ENCODE peak calls at places on chromosomes 6 and 20, in seven cellular contexts. One of them, this sample, is unnamed.

GRCh38 chr6:157531986-157532365 is 151.0 kb downstream of the ZDHHC14 start:
- DNase-seq in HCT116: no peak
- DNase-seq in HepG2: no peak
- DNase-seq in SK-N-SH: no peak
- DNase-seq in K562: no peak
- DNase-seq in H1: no peak
- DNase-seq in GM12878: no peak
- DNase-seq in this sample: no peak

GRCh38 chr6:133854633-133855598 is 34.0 kb upstream of the TCF21 start:
- DNase-seq in H1: peak; percentile 74
- DNase-seq in HepG2: peak; percentile 20
- DNase-seq in SK-N-SH: peak; percentile 24
- DNase-seq in HCT116: no peak
- DNase-seq in K562: no peak
- DNase-seq in GM12878: no peak
- DNase-seq in this sample: no peak

GRCh38 chr6:74182992-74183391 is 487.0 kb downstream of the CD109 start:
- DNase-seq in HCT116: no peak
- DNase-seq in K562: no peak
- DNase-seq in H1: no peak
- DNase-seq in HepG2: peak; percentile 31
- DNase-seq in GM12878: no peak
- DNase-seq in SK-N-SH: no peak
- DNase-seq in this sample: no peak

GRCh38 chr20:1391640-1392442 is 1.0 kb downstream of the FKBP1A start:
- DNase-seq in K562: peak; percentile 30
- DNase-seq in HCT116: no peak
- DNase-seq in HepG2: no peak
- DNase-seq in SK-N-SH: peak; percentile 38
- DNase-seq in H1: no peak
- DNase-seq in GM12878: no peak
- DNase-seq in this sample: no peak

GRCh38 chr6:157682856-157683481 is 140.1 kb upstream of the SNX9 start:
- DNase-seq in HepG2: peak; percentile 30
- DNase-seq in K562: no peak
- DNase-seq in HCT116: no peak
- DNase-seq in SK-N-SH: no peak
- DNase-seq in GM12878: no peak
- DNase-seq in H1: no peak
- DNase-seq in this sample: no peak

GRCh38 chr6:117494694-117495318 is 12.3 kb downstream of the DCBLD1 start:
- DNase-seq in HepG2: no peak
- DNase-seq in K562: no peak
- DNase-seq in GM12878: no peak
- DNase-seq in HCT116: no peak
- DNase-seq in SK-N-SH: no peak
- DNase-seq in H1: no peak
- DNase-seq in this sample: no peak

GRCh38 chr20:51377132-51377531 is 165.4 kb downstream of the NFATC2 start:
- DNase-seq in K562: no peak
- DNase-seq in SK-N-SH: no peak
- DNase-seq in HepG2: no peak
- DNase-seq in GM12878: no peak
- DNase-seq in HCT116: no peak
- DNase-seq in H1: no peak
- DNase-seq in this sample: no peak

GRCh38 chr6:5125152-5126006 is 40.2 kb downstream of the PPP1R3G start:
- DNase-seq in SK-N-SH: no peak
- DNase-seq in K562: peak; percentile 54
- DNase-seq in H1: no peak
- DNase-seq in GM12878: no peak
- DNase-seq in HepG2: peak; percentile 72
- DNase-seq in HCT116: peak; percentile 54
- DNase-seq in this sample: no peak

GRCh38 chr6:105452924-105453756 is 50.3 kb upstream of the PREP start:
- DNase-seq in K562: no peak
- DNase-seq in H1: no peak
- DNase-seq in HCT116: no peak
- DNase-seq in SK-N-SH: no peak
- DNase-seq in GM12878: peak; percentile 54
- DNase-seq in HepG2: no peak
- DNase-seq in this sample: no peak

GRCh38 chr6:158459726-158460125 is 100.2 kb upstream of the TMEM181 start:
- DNase-seq in HCT116: no peak
- DNase-seq in K562: no peak
- DNase-seq in HepG2: no peak
- DNase-seq in H1: no peak
- DNase-seq in SK-N-SH: no peak
- DNase-seq in GM12878: no peak
- DNase-seq in this sample: no peak

GRCh38 chr6:65229768-65230167 is 477.3 kb downstream of the EYS start:
- DNase-seq in HepG2: no peak
- DNase-seq in K562: no peak
- DNase-seq in GM12878: no peak
- DNase-seq in SK-N-SH: no peak
- DNase-seq in H1: no peak
- DNase-seq in HCT116: no peak
- DNase-seq in this sample: no peak

GRCh38 chr6:130967502-130968469 is 95.3 kb downstream of the EPB41L2 start:
- DNase-seq in GM12878: no peak
- DNase-seq in H1: no peak
- DNase-seq in SK-N-SH: no peak
- DNase-seq in K562: no peak
- DNase-seq in HCT116: no peak
- DNase-seq in HepG2: no peak
- DNase-seq in this sample: no peak

GRCh38 chr20:54995021-54995420 is 519.6 kb downstream of the DOK5 start:
- DNase-seq in HepG2: no peak
- DNase-seq in GM12878: no peak
- DNase-seq in K562: no peak
- DNase-seq in HCT116: no peak
- DNase-seq in SK-N-SH: no peak
- DNase-seq in H1: no peak
- DNase-seq in this sample: no peak

GRCh38 chr20:3328501-3328900 is 79.0 kb downstream of the DNAAF9 start:
- DNase-seq in SK-N-SH: no peak
- DNase-seq in K562: no peak
- DNase-seq in HepG2: no peak
- DNase-seq in H1: no peak
- DNase-seq in HCT116: no peak
- DNase-seq in GM12878: no peak
- DNase-seq in this sample: no peak

GRCh38 chr20:3325864-3326263 is 81.6 kb downstream of the DNAAF9 start:
- DNase-seq in H1: no peak
- DNase-seq in SK-N-SH: no peak
- DNase-seq in HCT116: no peak
- DNase-seq in HepG2: no peak
- DNase-seq in GM12878: no peak
- DNase-seq in K562: no peak
- DNase-seq in this sample: no peak

GRCh38 chr20:3334156-3334943 is 73.1 kb downstream of the DNAAF9 start:
- DNase-seq in K562: no peak
- DNase-seq in SK-N-SH: no peak
- DNase-seq in H1: no peak
- DNase-seq in HCT116: no peak
- DNase-seq in HepG2: no peak
- DNase-seq in GM12878: no peak
- DNase-seq in this sample: no peak

GRCh38 chr20:3326779-3327521 is 80.5 kb downstream of the DNAAF9 start:
- DNase-seq in GM12878: no peak
- DNase-seq in H1: no peak
- DNase-seq in HepG2: no peak
- DNase-seq in HCT116: no peak
- DNase-seq in SK-N-SH: no peak
- DNase-seq in K562: no peak
- DNase-seq in this sample: no peak

DNA sequence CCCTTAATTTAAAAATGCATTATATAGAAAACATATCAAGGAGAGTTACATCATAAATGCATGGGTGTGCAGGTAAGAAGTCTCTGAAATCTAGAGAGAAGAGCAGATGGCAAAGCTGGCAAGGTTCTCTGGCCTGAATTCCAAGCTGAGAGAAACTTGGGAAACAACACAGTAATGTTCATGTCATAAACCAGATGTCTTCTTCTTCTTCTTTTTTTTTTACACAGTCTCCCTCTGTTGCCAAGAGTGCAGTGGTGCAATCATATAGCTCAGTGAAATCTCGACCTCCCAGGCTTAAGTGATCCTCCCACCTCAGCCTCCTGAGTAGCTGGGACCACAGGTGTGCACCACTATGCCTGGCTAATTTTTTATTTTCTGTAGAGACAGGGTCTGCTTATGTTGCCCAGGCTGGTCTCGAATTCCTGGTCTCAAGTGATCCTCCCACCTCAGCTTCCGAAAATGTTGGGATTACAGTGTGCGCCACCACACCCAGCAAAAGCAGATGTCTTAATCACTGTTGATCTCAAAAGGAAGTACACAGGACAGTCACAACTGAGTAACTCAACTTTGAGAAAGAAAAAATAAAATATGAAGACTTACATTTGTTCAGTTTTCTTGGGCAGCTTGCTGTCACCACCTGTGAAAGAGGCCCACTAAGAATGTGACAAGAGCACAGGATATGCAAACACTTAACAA is 77.3 kb downstream of the DNAAF9 start:
- DNase-seq in GM12878: no peak
- DNase-seq in H1: no peak
- DNase-seq in HCT116: no peak
- DNase-seq in HepG2: no peak
- DNase-seq in K562: no peak
- DNase-seq in SK-N-SH: no peak
- DNase-seq in this sample: no peak
- TF ChIP-seq JUND in GM12878: no peak
- TF ChIP-seq JUND in H1: no peak
- TF ChIP-seq JUND in HCT116: no peak
- TF ChIP-seq JUND in HepG2: no peak
- TF ChIP-seq JUND in K562: no peak
- TF ChIP-seq JUND in SK-N-SH: no peak
- TF ChIP-seq JUND in this sample: no peak

GRCh38 chr20:9978395-9979004 is 56.3 kb upstream of the ANKEF1 start:
- DNase-seq in H1: no peak
- DNase-seq in GM12878: peak; percentile 41
- DNase-seq in HepG2: peak; percentile 82
- DNase-seq in K562: no peak
- DNase-seq in HCT116: peak; percentile 79
- DNase-seq in SK-N-SH: peak; percentile 66
- DNase-seq in this sample: peak; percentile 41
- TF ChIP-seq JUND in H1: peak; percentile 91
- TF ChIP-seq JUND in GM12878: no peak
- TF ChIP-seq JUND in HepG2: no peak
- TF ChIP-seq JUND in K562: peak; percentile 60
- TF ChIP-seq JUND in HCT116: peak; percentile 49
- TF ChIP-seq JUND in SK-N-SH: peak; percentile 78
- TF ChIP-seq JUND in this sample: no peak

GRCh38 chr6:52394251-52394666 is 25.9 kb upstream of the EFHC1 start:
- DNase-seq in HepG2: no peak
- DNase-seq in GM12878: peak; percentile 77
- DNase-seq in SK-N-SH: no peak
- DNase-seq in K562: no peak
- DNase-seq in H1: no peak
- DNase-seq in HCT116: no peak
- DNase-seq in this sample: no peak

GRCh38 chr6:52403627-52404026 is 16.5 kb upstream of the EFHC1 start:
- DNase-seq in H1: no peak
- DNase-seq in GM12878: no peak
- DNase-seq in HCT116: no peak
- DNase-seq in SK-N-SH: peak; percentile 55
- DNase-seq in HepG2: no peak
- DNase-seq in K562: no peak
- DNase-seq in this sample: peak; percentile 67

GRCh38 chr6:52403086-52403485 is 17.1 kb upstream of the EFHC1 start:
- DNase-seq in K562: no peak
- DNase-seq in SK-N-SH: no peak
- DNase-seq in HCT116: no peak
- DNase-seq in H1: no peak
- DNase-seq in HepG2: no peak
- DNase-seq in GM12878: no peak
- DNase-seq in this sample: no peak

GRCh38 chr6:52400316-52401041 is 19.7 kb upstream of the EFHC1 start:
- DNase-seq in GM12878: no peak
- DNase-seq in HepG2: peak; percentile 68
- DNase-seq in SK-N-SH: no peak
- DNase-seq in K562: no peak
- DNase-seq in H1: no peak
- DNase-seq in HCT116: no peak
- DNase-seq in this sample: no peak

DNA sequence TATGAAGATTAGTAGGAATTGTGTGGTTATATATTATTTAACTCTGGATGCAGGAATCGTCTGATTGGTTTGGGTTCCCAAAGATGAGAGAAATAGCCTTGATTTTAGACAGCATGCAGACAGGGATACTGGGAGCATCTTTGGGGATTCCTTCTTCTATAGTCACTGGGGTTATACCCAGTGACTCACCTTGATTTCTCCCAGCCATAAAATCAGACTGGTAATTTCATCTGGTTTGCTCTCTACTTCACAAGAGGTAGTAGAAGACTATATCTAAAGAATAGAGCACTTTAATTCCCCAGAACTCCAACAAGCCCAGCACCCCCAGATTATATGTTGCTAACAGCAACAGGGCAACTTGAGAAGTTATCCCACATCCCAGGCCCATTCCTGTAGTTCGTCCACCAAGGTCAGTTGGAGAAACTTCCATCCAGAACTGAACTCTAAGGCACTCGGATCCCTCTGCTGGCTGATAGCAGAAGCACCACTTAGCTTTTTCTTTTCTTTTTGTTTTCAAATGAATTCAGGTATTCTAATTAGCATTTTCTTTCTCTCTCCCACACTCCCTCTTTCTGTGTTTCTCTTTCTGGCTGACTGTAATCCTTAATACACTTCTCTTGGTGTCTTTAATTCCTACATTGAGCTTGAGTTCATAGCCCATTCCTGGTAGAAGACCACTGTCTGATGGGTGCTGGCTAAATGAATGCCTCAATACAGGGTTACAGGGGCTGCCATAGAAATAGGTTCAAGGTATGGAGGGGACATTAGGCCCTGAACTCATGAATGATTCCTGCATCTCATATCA is 20.4 kb upstream of the EFHC1 start:
- DNase-seq in GM12878: no peak
- DNase-seq in HepG2: peak; percentile 77
- DNase-seq in K562: peak; percentile 58
- DNase-seq in H1: no peak
- DNase-seq in HCT116: no peak
- DNase-seq in SK-N-SH: peak; percentile 70
- DNase-seq in this sample: peak; percentile 32
- TF ChIP-seq JUND in GM12878: no peak
- TF ChIP-seq JUND in HepG2: no peak
- TF ChIP-seq JUND in K562: no peak
- TF ChIP-seq JUND in H1: no peak
- TF ChIP-seq JUND in HCT116: no peak
- TF ChIP-seq JUND in SK-N-SH: no peak
- TF ChIP-seq JUND in this sample: no peak

DNA sequence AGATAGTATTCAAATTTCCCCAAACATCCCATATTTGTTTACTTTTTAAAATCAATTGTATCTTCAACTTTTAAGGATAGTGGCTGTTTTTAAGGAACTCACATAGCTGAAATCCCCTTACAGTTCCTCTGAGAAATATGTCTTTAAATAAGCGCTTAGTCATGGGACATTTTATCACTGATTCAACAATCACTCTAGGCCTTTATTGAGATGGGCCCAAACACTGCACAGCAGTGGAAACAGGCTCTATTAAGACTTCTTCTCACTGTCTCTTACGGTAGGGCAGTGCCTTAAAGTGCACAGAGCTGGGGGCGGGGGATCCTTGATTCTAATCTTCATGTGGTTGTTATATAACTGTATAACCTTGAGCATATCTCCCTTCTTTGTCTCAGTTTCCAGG is 59.8 kb upstream of the RREB1 start:
- DNase-seq in HepG2: no peak
- DNase-seq in HCT116: no peak
- DNase-seq in GM12878: no peak
- DNase-seq in K562: peak; percentile 41
- DNase-seq in SK-N-SH: no peak
- DNase-seq in H1: no peak
- DNase-seq in this sample: no peak
- TF ChIP-seq JUND in HepG2: no peak
- TF ChIP-seq JUND in HCT116: no peak
- TF ChIP-seq JUND in GM12878: no peak
- TF ChIP-seq JUND in K562: peak; percentile 72
- TF ChIP-seq JUND in SK-N-SH: no peak
- TF ChIP-seq JUND in H1: no peak
- TF ChIP-seq JUND in this sample: no peak

This sample was measured in T47D.